ENCODE peak calls at places on chromosomes 16 and 17, in five cellular contexts. N is HS-5; Y is body of pancreas; L is cerebellar cortex; D is stimulated activated CD4-positive, alpha-beta T cell treated with anti-CD3 and anti-CD28 coated beads, Interleukin-1b, Interleukin-23, amount 100 ng/mL, for 1 hour. O is an unnamed sample.

GRCh38 chr16:48955791-48956190 is 325.8 kb downstream of the CBLN1 start:
- DNase-seq in N (no peak), Y (no peak), L (no peak), D (no peak), O (no peak)

GRCh38 chr17:39738568-39738901 is 797 bp downstream of the GRB7 start:
- DNase-seq in N (no peak), Y (peak), L (peak), D (no peak), O (no peak)

GRCh38 chr16:57998484-57998883 is 2.0 kb downstream of the ZNF319 start:
- DNase-seq in N (no peak), Y (no peak), L (no peak), D (no peak), O (no peak)

GRCh38 chr17:40307001-40307690 is 1.8 kb upstream of the RARA start:
- DNase-seq in N (no peak), Y (no peak), L (no peak), D (no peak), O (no peak)

GRCh38 chr16:57564571-57565270 is 22.3 kb downstream of the ADGRG5 start:
- DNase-seq in N (no peak), Y (no peak), L (no peak), D (no peak), O (peak)

GRCh38 chr16:84471966-84472365 is 32.5 kb downstream of the MEAK7 start:
- DNase-seq in N (no peak), Y (no peak), L (no peak), D (no peak), O (no peak)

GRCh38 chr17:2057714-2058520 is 3.0 kb downstream of the HIC1 start:
- DNase-seq in N (no peak), Y (peak), L (no peak), D (no peak), O (no peak)

GRCh38 chr17:32136856-32137255 is 5.4 kb upstream of the RHOT1 start:
- DNase-seq in N (no peak), Y (no peak), L (no peak), D (no peak), O (no peak)

GRCh38 chr16:11255737-11256656 is at the start of gene SOCS1:
- DNase-seq in N (peak), Y (peak), L (peak), D (peak), O (peak)

GRCh38 chr17:50133028-50133768 is 3.2 kb upstream of the SAMD14 start:
- DNase-seq in N (no peak), Y (peak), L (no peak), D (no peak), O (no peak)